ENCODE peak calls at places on chromosomes 3 and 15, in eight cellular contexts. One of them, this sample, is unnamed.

GRCh38 chr15:101258238-101259144 is 6.6 kb upstream of the CHSY1 start:
- DNase-seq in MCF 10A: peak; percentile 77
- DNase-seq in mesothelial cell of epicardium: peak; percentile 61
- DNase-seq in neural crest cell: peak; percentile 48
- DNase-seq in DMS153: peak; percentile 4
- DNase-seq in nucleus accumbens: peak; percentile 41
- DNase-seq in posterior vena cava: no peak
- DNase-seq in cardiac fibroblast: peak; percentile 89
- DNase-seq in this sample: peak; percentile 61

GRCh38 chr15:90869601-90870353 is 1.4 kb downstream of the FURIN start:
- DNase-seq in MCF 10A: peak; percentile 95
- DNase-seq in mesothelial cell of epicardium: no peak
- DNase-seq in neural crest cell: peak; percentile 29
- DNase-seq in DMS153: peak; percentile 46
- DNase-seq in nucleus accumbens: peak; percentile 24
- DNase-seq in posterior vena cava: peak; percentile 92
- DNase-seq in cardiac fibroblast: peak; percentile 94
- DNase-seq in this sample: peak; percentile 75

GRCh38 chr15:73518876-73519594 is 76.1 kb downstream of the REC114 start:
- DNase-seq in MCF 10A: no peak
- DNase-seq in mesothelial cell of epicardium: no peak
- DNase-seq in neural crest cell: no peak
- DNase-seq in DMS153: no peak
- DNase-seq in nucleus accumbens: no peak
- DNase-seq in posterior vena cava: no peak
- DNase-seq in cardiac fibroblast: no peak
- DNase-seq in this sample: no peak

GRCh38 chr3:164459526-164460151 is 618.7 kb downstream of the SI start:
- DNase-seq in MCF 10A: no peak
- DNase-seq in mesothelial cell of epicardium: no peak
- DNase-seq in neural crest cell: no peak
- DNase-seq in DMS153: no peak
- DNase-seq in nucleus accumbens: no peak
- DNase-seq in posterior vena cava: no peak
- DNase-seq in cardiac fibroblast: no peak
- DNase-seq in this sample: no peak

GRCh38 chr3:159765025-159765859 is 223.4 kb upstream of the IL12A start:
- DNase-seq in MCF 10A: peak; percentile 97
- DNase-seq in mesothelial cell of epicardium: peak; percentile 57
- DNase-seq in neural crest cell: peak; percentile 29
- DNase-seq in DMS153: peak; percentile 53
- DNase-seq in nucleus accumbens: peak; percentile 75
- DNase-seq in posterior vena cava: peak; percentile 96
- DNase-seq in cardiac fibroblast: peak; percentile 93
- DNase-seq in this sample: peak; percentile 90

GRCh38 chr3:151437906-151438305 is 23.0 kb downstream of the IGSF10 start:
- DNase-seq in MCF 10A: no peak
- DNase-seq in mesothelial cell of epicardium: no peak
- DNase-seq in neural crest cell: no peak
- DNase-seq in DMS153: no peak
- DNase-seq in nucleus accumbens: no peak
- DNase-seq in posterior vena cava: no peak
- DNase-seq in cardiac fibroblast: no peak
- DNase-seq in this sample: no peak

GRCh38 chr3:134486577-134487041 is 752 bp downstream of the CEP63 start:
- DNase-seq in MCF 10A: peak; percentile 40
- DNase-seq in mesothelial cell of epicardium: no peak
- DNase-seq in neural crest cell: no peak
- DNase-seq in DMS153: no peak
- DNase-seq in nucleus accumbens: no peak
- DNase-seq in posterior vena cava: no peak
- DNase-seq in cardiac fibroblast: peak; percentile 28
- DNase-seq in this sample: no peak

GRCh38 chr3:131561511-131561910 is 58.7 kb upstream of the MRPL3 start:
- DNase-seq in MCF 10A: no peak
- DNase-seq in mesothelial cell of epicardium: no peak
- DNase-seq in neural crest cell: peak; percentile 2
- DNase-seq in DMS153: no peak
- DNase-seq in nucleus accumbens: peak; percentile 22
- DNase-seq in posterior vena cava: no peak
- DNase-seq in cardiac fibroblast: peak; percentile 19
- DNase-seq in this sample: no peak